ENCODE peak calls at places on chromosomes 11 and 22, in four cellular contexts. J is kidney epithelial cell, B is AG10803, C is transverse colon. S is an unnamed sample.

GRCh38 chr11:8638300-8638699 is 44.2 kb downstream of the TRIM66 start:
- DNase-seq in J (peak), B (no peak), C (no peak), S (no peak)

GRCh38 chr11:74683279-74683871 is 47.9 kb downstream of the CHRDL2 start:
- DNase-seq in J (no peak), B (peak), C (peak), S (peak)

GRCh38 chr11:94650756-94651155 is 83.6 kb downstream of the PIWIL4 start:
- DNase-seq in J (no peak), B (peak), C (peak), S (no peak)

GRCh38 chr22:45868586-45869443 is 108.1 kb downstream of the WNT7B start:
- DNase-seq in J (no peak), B (no peak), C (no peak), S (no peak)

GRCh38 chr11:132379540-132379939 is 1009.1 kb downstream of the NTM start:
- DNase-seq in J (no peak), B (no peak), C (no peak), S (no peak)

GRCh38 chr11:107821199-107821926 is 37.2 kb downstream of the SLC35F2 start:
- DNase-seq in J (no peak), B (peak), C (no peak), S (no peak)

GRCh38 chr11:71499546-71499945 is 27.5 kb upstream of the KRTAP5-7 start:
- DNase-seq in J (no peak), B (no peak), C (no peak), S (no peak)

GRCh38 chr11:113991170-113991569 is 16.3 kb downstream of the HTR3A start:
- DNase-seq in J (no peak), B (no peak), C (no peak), S (peak)

GRCh38 chr11:70778828-70779365 is 380.6 kb downstream of the CTTN start:
- DNase-seq in J (no peak), B (no peak), C (no peak), S (no peak)

GRCh38 chr11:61254403-61255025 is 13.5 kb downstream of the PGA5 start:
- DNase-seq in J (peak), B (peak), C (peak), S (peak)

GRCh38 chr22:49302530-49302929 is 525.1 kb downstream of the BRD1 start:
- DNase-seq in J (no peak), B (no peak), C (no peak), S (no peak)

GRCh38 chr22:40247976-40248375 is 70.3 kb downstream of the TNRC6B start:
- DNase-seq in J (no peak), B (no peak), C (peak), S (no peak)

GRCh38 chr11:68282141-68282860 is 10.5 kb upstream of the C11orf24 start:
- DNase-seq in J (no peak), B (no peak), C (no peak), S (no peak)

GRCh38 chr22:27224485-27225364 is 567.3 kb downstream of the MIAT start:
- DNase-seq in J (no peak), B (peak), C (no peak), S (no peak)

GRCh38 chr22:48642550-48642949 is 1185.1 kb downstream of the BRD1 start:
- DNase-seq in J (no peak), B (no peak), C (no peak), S (no peak)

GRCh38 chr11:10087186-10087585 is 206.8 kb downstream of the SBF2 start:
- DNase-seq in J (no peak), B (no peak), C (no peak), S (no peak)

GRCh38 chr11:121018746-121019145 is 5.2 kb upstream of the TBCEL start:
- DNase-seq in J (no peak), B (no peak), C (no peak), S (no peak)

GRCh38 chr11:70312401-70313357 is 42.2 kb downstream of the PPFIA1 start:
- DNase-seq in J (no peak), B (no peak), C (no peak), S (no peak)

GRCh38 chr22:42868751-42869251 is 11.7 kb upstream of the ARFGAP3 start:
- DNase-seq in J (no peak), B (no peak), C (peak), S (no peak)

GRCh38 chr11:125170001-125170405 is 5.5 kb downstream of the PKNOX2 start:
- DNase-seq in J (no peak), B (no peak), C (no peak), S (no peak)

GRCh38 chr11:17979770-17980371 is 33.0 kb downstream of the SERGEF start:
- DNase-seq in J (no peak), B (no peak), C (no peak), S (peak)

GRCh38 chr22:19879996-19880785 is 25.5 kb upstream of the GNB1L start:
- DNase-seq in J (no peak), B (no peak), C (no peak), S (no peak)

GRCh38 chr22:26848244-26848920 is 191.0 kb downstream of the MIAT start:
- DNase-seq in J (peak), B (peak), C (no peak), S (peak)

GRCh38 chr11:10654211-10655150 is 39.1 kb downstream of the IRAG1 start:
- DNase-seq in J (no peak), B (peak), C (no peak), S (peak)

GRCh38 chr11:117641008-117641915 is 155.8 kb downstream of the DSCAML1 start:
- DNase-seq in J (no peak), B (no peak), C (no peak), S (no peak)

GRCh38 chr11:3089236-3090061 is 32.2 kb upstream of the CARS1 start:
- DNase-seq in J (no peak), B (no peak), C (no peak), S (no peak)

GRCh38 chr11:5366856-5367255 is 15.5 kb downstream of the OR51B6 start:
- DNase-seq in J (no peak), B (peak), C (no peak), S (no peak)

GRCh38 chr11:73280606-73281005 is 8.5 kb downstream of the P2RY6 start:
- DNase-seq in J (no peak), B (no peak), C (no peak), S (no peak)

GRCh38 chr11:24588075-24588474 is 91.2 kb downstream of the LUZP2 start:
- DNase-seq in J (peak), B (no peak), C (no peak), S (peak)

GRCh38 chr11:44585421-44585820 is 20.0 kb downstream of the CD82 start:
- DNase-seq in J (no peak), B (no peak), C (no peak), S (no peak)

GRCh38 chr11:92707665-92708064 is 261.8 kb upstream of the MTNR1B start:
- DNase-seq in J (no peak), B (peak), C (no peak), S (no peak)

GRCh38 chr22:45997077-45997774 is 20.3 kb upstream of the WNT7B start:
- DNase-seq in J (peak), B (peak), C (peak), S (peak)

DNA sequence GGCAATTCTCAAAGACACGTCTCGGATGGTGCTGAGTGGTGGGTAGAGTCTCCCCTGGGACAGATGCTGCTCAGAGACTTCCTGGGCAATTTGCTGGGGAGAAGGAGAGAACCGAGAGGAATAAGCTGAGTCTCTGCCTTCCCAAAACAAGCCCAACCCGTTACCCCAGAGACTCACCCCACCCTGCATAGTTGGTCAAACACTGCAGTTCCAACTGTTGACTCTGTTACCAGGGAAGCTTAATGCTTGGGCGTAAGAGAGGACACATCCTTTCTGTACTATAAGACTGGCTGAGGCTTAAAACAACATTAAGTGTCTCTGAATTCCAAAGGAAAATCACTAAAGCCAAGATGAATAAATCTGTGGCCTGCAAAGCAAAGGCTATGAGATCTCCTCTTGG is 68.1 kb downstream of the CCDC81 start:
- DNase-seq in J (no peak), B (no peak), C (no peak), S (no peak)
- TF ChIP-seq CTCF in J (no peak), B (no peak), C (no peak), S (no peak)

GRCh38 chr11:22875869-22876473 is 15.7 kb upstream of the CCDC179 start:
- DNase-seq in J (peak), B (peak), C (peak), S (peak)

GRCh38 chr11:22879615-22880014 is 19.3 kb upstream of the CCDC179 start:
- DNase-seq in J (no peak), B (peak), C (no peak), S (no peak)

GRCh38 chr11:22878604-22879003 is 18.3 kb upstream of the CCDC179 start:
- DNase-seq in J (no peak), B (no peak), C (no peak), S (no peak)

DNA sequence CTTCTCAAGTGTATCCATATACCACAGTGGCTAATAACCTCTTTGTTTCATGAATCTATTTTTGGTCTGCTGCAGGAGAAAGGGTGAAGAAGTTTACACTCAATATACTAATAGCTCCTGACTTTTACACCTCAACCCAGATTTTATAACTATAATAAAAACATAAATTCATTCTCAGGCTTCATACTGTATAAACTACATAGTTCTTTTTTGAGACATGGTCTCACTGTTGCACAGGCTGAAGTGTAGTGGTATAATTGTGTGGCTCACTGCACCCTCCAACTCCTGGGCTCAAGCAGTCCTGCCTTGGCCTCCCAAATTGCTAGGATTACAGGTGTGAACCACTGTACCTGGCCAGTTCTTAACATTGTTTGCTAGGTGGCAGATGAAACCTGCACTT is 17.8 kb upstream of the CCDC179 start:
- DNase-seq in J (no peak), B (no peak), C (peak), S (no peak)
- TF ChIP-seq CTCF in J (no peak), B (no peak), C (no peak), S (no peak)

DNA sequence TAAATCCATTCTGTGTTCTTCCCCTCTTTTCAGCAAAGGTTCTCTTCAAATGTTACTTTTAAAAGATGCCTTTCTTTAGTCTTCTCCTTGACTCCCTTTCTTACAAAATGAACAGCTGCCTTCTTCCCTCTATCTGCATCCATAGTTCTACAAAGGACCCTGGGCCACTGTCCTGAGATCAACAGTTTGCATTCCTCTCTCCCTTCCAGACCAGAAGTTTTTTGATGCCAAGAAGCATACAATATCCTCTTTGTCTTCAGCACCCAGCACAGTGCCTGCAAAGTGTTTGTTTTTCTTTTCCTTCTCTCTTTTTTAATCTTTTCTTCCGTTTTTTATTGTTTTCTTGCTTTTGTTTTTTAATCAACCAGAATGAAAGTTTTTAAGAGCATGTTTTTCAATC is 183.5 kb upstream of the SNX19 start:
- DNase-seq in J (no peak), B (peak), C (no peak), S (no peak)
- TF ChIP-seq CTCF in J (no peak), B (no peak), C (no peak), S (no peak)

GRCh38 chr11:129320485-129320884 is 55.2 kb upstream of the BARX2 start:
- DNase-seq in J (no peak), B (no peak), C (no peak), S (peak)

GRCh38 chr11:129322941-129323340 is 52.7 kb upstream of the BARX2 start:
- DNase-seq in J (no peak), B (no peak), C (no peak), S (no peak)

GRCh38 chr11:129319751-129320150 is 55.9 kb upstream of the BARX2 start:
- DNase-seq in J (no peak), B (no peak), C (no peak), S (no peak)

GRCh38 chr11:129319201-129319600 is 56.4 kb upstream of the BARX2 start:
- DNase-seq in J (no peak), B (no peak), C (no peak), S (no peak)

GRCh38 chr11:129321076-129321475 is 54.6 kb upstream of the BARX2 start:
- DNase-seq in J (no peak), B (no peak), C (no peak), S (no peak)
- TF ChIP-seq CTCF in J (no peak), B (no peak), C (no peak), S (no peak)

GRCh38 chr22:22877523-22878210 is 9.9 kb upstream of the IGLL5 start:
- DNase-seq in J (peak), B (peak), C (peak), S (peak)
- TF ChIP-seq CTCF in J (peak), B (peak), C (peak), S (peak)

S was measured in Calu3.